ENCODE peak calls at places on chromosome 18, in nine cellular contexts. U, E, H, F, L, K, O, Z and C are unnamed samples.

GRCh38 chr18:59056706-59057492 is 82.8 kb upstream of the SEC11C start:
- DNase-seq in U (peak), Z (no peak), K (no peak), F (peak), L (peak), H (peak), O (peak), E (peak), C (peak)

GRCh38 chr18:22176622-22177495 is 7.5 kb downstream of the GATA6 start:
- DNase-seq in E (no peak), F (peak), K (no peak), Z (no peak), O (no peak), H (no peak), L (no peak), U (no peak), C (no peak)

GRCh38 chr18:38709122-38709521 is 1143.5 kb upstream of the CELF4 start:
- DNase-seq in F (no peak), O (no peak), L (no peak), Z (no peak), H (no peak), E (no peak), U (no peak), K (no peak), C (no peak)

GRCh38 chr18:50297621-50298442 is 10.3 kb upstream of the CXXC1 start:
- DNase-seq in K (peak), F (peak), L (peak), O (peak), U (peak), E (peak), H (no peak), Z (peak), C (peak)

GRCh38 chr18:74498712-74499629 is 2.8 kb downstream of the CNDP2 start:
- DNase-seq in E (no peak), H (peak), K (peak), U (no peak), L (peak), F (peak), Z (peak), O (peak), C (no peak)

GRCh38 chr18:26215247-26215970 is 10.8 kb upstream of the TAF4B start:
- DNase-seq in E (no peak), U (no peak), H (no peak), O (no peak), F (no peak), Z (peak), K (peak), L (peak), C (no peak)

GRCh38 chr18:57534535-57534934 is 52.0 kb downstream of the FECH start:
- DNase-seq in L (no peak), U (no peak), O (no peak), E (no peak), H (no peak), F (no peak), Z (no peak), K (no peak), C (no peak)

GRCh38 chr18:4987452-4988405 is 209.3 kb downstream of the AKAIN1 start:
- DNase-seq in Z (no peak), E (no peak), H (no peak), K (no peak), O (no peak), U (no peak), F (no peak), L (no peak), C (peak)

GRCh38 chr18:40079786-40080185 is 1875.2 kb upstream of the PIK3C3 start:
- DNase-seq in H (no peak), L (no peak), E (no peak), F (no peak), K (no peak), O (no peak), Z (no peak), U (no peak), C (no peak)

GRCh38 chr18:76564117-76564516 is 69.1 kb upstream of the ZNF516 start:
- DNase-seq in H (no peak), L (no peak), K (no peak), E (no peak), O (no peak), F (peak), Z (no peak), U (no peak), C (no peak)